ENCODE peak calls at places on chromosome 14, in seven cellular contexts. One of them, this sample, is unnamed.

GRCh38 chr14:71400821-71401447 is 493.7 kb downstream of the PCNX1 start:
- DNase-seq in PC-3: no peak
- DNase-seq in T-helper 9 cell: no peak
- DNase-seq in DMS53: no peak
- DNase-seq in mucosa of gallbladder: no peak
- DNase-seq in lung microvascular endothelial cell: no peak
- DNase-seq in cardiac fibroblast: peak; percentile 41
- DNase-seq in this sample: peak; percentile 71

GRCh38 chr14:70011708-70012107 is 132.5 kb downstream of the SMOC1 start:
- DNase-seq in PC-3: no peak
- DNase-seq in T-helper 9 cell: no peak
- DNase-seq in DMS53: no peak
- DNase-seq in mucosa of gallbladder: no peak
- DNase-seq in lung microvascular endothelial cell: no peak
- DNase-seq in cardiac fibroblast: no peak
- DNase-seq in this sample: no peak

GRCh38 chr14:69259531-69260245 is at the start of gene GALNT16:
- DNase-seq in PC-3: no peak
- DNase-seq in T-helper 9 cell: no peak
- DNase-seq in DMS53: peak; percentile 51
- DNase-seq in mucosa of gallbladder: no peak
- DNase-seq in lung microvascular endothelial cell: peak; percentile 46
- DNase-seq in cardiac fibroblast: peak; percentile 27
- DNase-seq in this sample: no peak

GRCh38 chr14:64201931-64202330 is 92.2 kb downstream of the ESR2 start:
- DNase-seq in PC-3: no peak
- DNase-seq in T-helper 9 cell: no peak
- DNase-seq in DMS53: no peak
- DNase-seq in mucosa of gallbladder: no peak
- DNase-seq in lung microvascular endothelial cell: no peak
- DNase-seq in cardiac fibroblast: no peak
- DNase-seq in this sample: no peak

GRCh38 chr14:90756755-90757345 is 59.4 kb downstream of the TTC7B start:
- DNase-seq in PC-3: no peak
- DNase-seq in T-helper 9 cell: no peak
- DNase-seq in DMS53: no peak
- DNase-seq in mucosa of gallbladder: no peak
- DNase-seq in lung microvascular endothelial cell: peak; percentile 15
- DNase-seq in cardiac fibroblast: no peak
- DNase-seq in this sample: no peak

GRCh38 chr14:98704441-98704840 is 567.6 kb downstream of the BCL11B start:
- DNase-seq in PC-3: no peak
- DNase-seq in T-helper 9 cell: peak; percentile 2
- DNase-seq in DMS53: no peak
- DNase-seq in mucosa of gallbladder: no peak
- DNase-seq in lung microvascular endothelial cell: no peak
- DNase-seq in cardiac fibroblast: no peak
- DNase-seq in this sample: no peak

GRCh38 chr14:74835607-74836250 is 40.2 kb downstream of the PROX2 start:
- DNase-seq in PC-3: no peak
- DNase-seq in T-helper 9 cell: no peak
- DNase-seq in DMS53: no peak
- DNase-seq in mucosa of gallbladder: no peak
- DNase-seq in lung microvascular endothelial cell: no peak
- DNase-seq in cardiac fibroblast: no peak
- DNase-seq in this sample: no peak

GRCh38 chr14:103641181-103641580 is 12.2 kb downstream of the KLC1 start:
- DNase-seq in PC-3: peak; percentile 64
- DNase-seq in T-helper 9 cell: no peak
- DNase-seq in DMS53: no peak
- DNase-seq in mucosa of gallbladder: no peak
- DNase-seq in lung microvascular endothelial cell: no peak
- DNase-seq in cardiac fibroblast: no peak
- DNase-seq in this sample: peak; percentile 54

GRCh38 chr14:100857196-100857922 is 31.4 kb downstream of the MEG3 start:
- DNase-seq in PC-3: no peak
- DNase-seq in T-helper 9 cell: no peak
- DNase-seq in DMS53: no peak
- DNase-seq in mucosa of gallbladder: no peak
- DNase-seq in lung microvascular endothelial cell: no peak
- DNase-seq in cardiac fibroblast: no peak
- DNase-seq in this sample: no peak

GRCh38 chr14:58796636-58797429 is 159.1 kb downstream of the DACT1 start:
- DNase-seq in PC-3: peak; percentile 62
- DNase-seq in T-helper 9 cell: no peak
- DNase-seq in DMS53: peak; percentile 59
- DNase-seq in mucosa of gallbladder: no peak
- DNase-seq in lung microvascular endothelial cell: peak; percentile 3
- DNase-seq in cardiac fibroblast: no peak
- DNase-seq in this sample: peak; percentile 15

GRCh38 chr14:38211258-38211735 is 3.6 kb downstream of the SSTR1 start:
- DNase-seq in PC-3: no peak
- DNase-seq in T-helper 9 cell: no peak
- DNase-seq in DMS53: peak; percentile 58
- DNase-seq in mucosa of gallbladder: no peak
- DNase-seq in lung microvascular endothelial cell: no peak
- DNase-seq in cardiac fibroblast: peak; percentile 7
- DNase-seq in this sample: no peak

GRCh38 chr14:64636208-64636979 is 67.8 kb upstream of the PLEKHG3 start:
- DNase-seq in PC-3: peak; percentile 87
- DNase-seq in T-helper 9 cell: peak; percentile 66
- DNase-seq in DMS53: peak; percentile 78
- DNase-seq in mucosa of gallbladder: peak; percentile 69
- DNase-seq in lung microvascular endothelial cell: peak; percentile 78
- DNase-seq in cardiac fibroblast: peak; percentile 79
- DNase-seq in this sample: peak; percentile 46

GRCh38 chr14:50822501-50823042 is 8.4 kb downstream of the NIN start:
- DNase-seq in PC-3: no peak
- DNase-seq in T-helper 9 cell: no peak
- DNase-seq in DMS53: no peak
- DNase-seq in mucosa of gallbladder: no peak
- DNase-seq in lung microvascular endothelial cell: no peak
- DNase-seq in cardiac fibroblast: no peak
- DNase-seq in this sample: peak; percentile 15

GRCh38 chr14:32192712-32193373 is 9.0 kb upstream of the RNU6-7 start:
- DNase-seq in PC-3: no peak
- DNase-seq in T-helper 9 cell: no peak
- DNase-seq in DMS53: no peak
- DNase-seq in mucosa of gallbladder: no peak
- DNase-seq in lung microvascular endothelial cell: no peak
- DNase-seq in cardiac fibroblast: no peak
- DNase-seq in this sample: no peak

GRCh38 chr14:103684871-103685270 is 30.4 kb downstream of the XRCC3 start:
- DNase-seq in PC-3: no peak
- DNase-seq in T-helper 9 cell: no peak
- DNase-seq in DMS53: no peak
- DNase-seq in mucosa of gallbladder: no peak
- DNase-seq in lung microvascular endothelial cell: no peak
- DNase-seq in cardiac fibroblast: no peak
- DNase-seq in this sample: no peak

GRCh38 chr14:38662781-38663180 is 406.9 kb upstream of the CLEC14A start:
- DNase-seq in PC-3: peak; percentile 16
- DNase-seq in T-helper 9 cell: no peak
- DNase-seq in DMS53: no peak
- DNase-seq in mucosa of gallbladder: no peak
- DNase-seq in lung microvascular endothelial cell: no peak
- DNase-seq in cardiac fibroblast: no peak
- DNase-seq in this sample: no peak

GRCh38 chr14:21723431-21724045 is 49.9 kb upstream of the OR4E1 start:
- DNase-seq in PC-3: peak; percentile 32
- DNase-seq in T-helper 9 cell: peak; percentile 14
- DNase-seq in DMS53: peak; percentile 60
- DNase-seq in mucosa of gallbladder: no peak
- DNase-seq in lung microvascular endothelial cell: no peak
- DNase-seq in cardiac fibroblast: no peak
- DNase-seq in this sample: peak; percentile 8

GRCh38 chr14:72516936-72517408 is 376.9 kb downstream of the DPF3 start:
- DNase-seq in PC-3: peak; percentile 95
- DNase-seq in T-helper 9 cell: peak; percentile 59
- DNase-seq in DMS53: peak; percentile 62
- DNase-seq in mucosa of gallbladder: peak; percentile 74
- DNase-seq in lung microvascular endothelial cell: peak; percentile 86
- DNase-seq in cardiac fibroblast: peak; percentile 91
- DNase-seq in this sample: peak; percentile 61

GRCh38 chr14:59098377-59098776 is 90.1 kb upstream of the DAAM1 start:
- DNase-seq in PC-3: peak; percentile 91
- DNase-seq in T-helper 9 cell: no peak
- DNase-seq in DMS53: no peak
- DNase-seq in mucosa of gallbladder: no peak
- DNase-seq in lung microvascular endothelial cell: no peak
- DNase-seq in cardiac fibroblast: peak; percentile 76
- DNase-seq in this sample: peak; percentile 93

GRCh38 chr14:71130491-71131179 is 223.4 kb downstream of the PCNX1 start:
- DNase-seq in PC-3: peak; percentile 81
- DNase-seq in T-helper 9 cell: no peak
- DNase-seq in DMS53: no peak
- DNase-seq in mucosa of gallbladder: no peak
- DNase-seq in lung microvascular endothelial cell: peak; percentile 10
- DNase-seq in cardiac fibroblast: peak; percentile 85
- DNase-seq in this sample: peak; percentile 57

GRCh38 chr14:51929156-51929555 is 60.2 kb upstream of the RTRAF start:
- DNase-seq in PC-3: no peak
- DNase-seq in T-helper 9 cell: no peak
- DNase-seq in DMS53: no peak
- DNase-seq in mucosa of gallbladder: no peak
- DNase-seq in lung microvascular endothelial cell: peak; percentile 1
- DNase-seq in cardiac fibroblast: peak; percentile 36
- DNase-seq in this sample: no peak

GRCh38 chr14:62462996-62463395 is 582.3 kb downstream of the KCNH5 start:
- DNase-seq in PC-3: no peak
- DNase-seq in T-helper 9 cell: no peak
- DNase-seq in DMS53: no peak
- DNase-seq in mucosa of gallbladder: no peak
- DNase-seq in lung microvascular endothelial cell: no peak
- DNase-seq in cardiac fibroblast: no peak
- DNase-seq in this sample: peak; percentile 20

GRCh38 chr14:101186544-101186943 is 283.0 kb upstream of the RTL1 start:
- DNase-seq in PC-3: no peak
- DNase-seq in T-helper 9 cell: no peak
- DNase-seq in DMS53: no peak
- DNase-seq in mucosa of gallbladder: no peak
- DNase-seq in lung microvascular endothelial cell: no peak
- DNase-seq in cardiac fibroblast: no peak
- DNase-seq in this sample: no peak

GRCh38 chr14:92584856-92585255 is 71.3 kb downstream of the RIN3 start:
- DNase-seq in PC-3: no peak
- DNase-seq in T-helper 9 cell: no peak
- DNase-seq in DMS53: no peak
- DNase-seq in mucosa of gallbladder: no peak
- DNase-seq in lung microvascular endothelial cell: no peak
- DNase-seq in cardiac fibroblast: peak; percentile 46
- DNase-seq in this sample: no peak

GRCh38 chr14:102949062-102949800 is 26.8 kb downstream of the AMN start:
- DNase-seq in PC-3: peak; percentile 9
- DNase-seq in T-helper 9 cell: no peak
- DNase-seq in DMS53: peak; percentile 7
- DNase-seq in mucosa of gallbladder: no peak
- DNase-seq in lung microvascular endothelial cell: no peak
- DNase-seq in cardiac fibroblast: no peak
- DNase-seq in this sample: no peak

GRCh38 chr14:72906316-72906715 is 12.4 kb upstream of the DPF3 start:
- DNase-seq in PC-3: peak; percentile 27
- DNase-seq in T-helper 9 cell: no peak
- DNase-seq in DMS53: no peak
- DNase-seq in mucosa of gallbladder: no peak
- DNase-seq in lung microvascular endothelial cell: no peak
- DNase-seq in cardiac fibroblast: peak; percentile 75
- DNase-seq in this sample: no peak

GRCh38 chr14:103656031-103656757 is 27.2 kb downstream of the KLC1 start:
- DNase-seq in PC-3: no peak
- DNase-seq in T-helper 9 cell: no peak
- DNase-seq in DMS53: no peak
- DNase-seq in mucosa of gallbladder: no peak
- DNase-seq in lung microvascular endothelial cell: no peak
- DNase-seq in cardiac fibroblast: no peak
- DNase-seq in this sample: no peak

GRCh38 chr14:64812412-64812811 is 67.3 kb downstream of the SPTB start:
- DNase-seq in PC-3: no peak
- DNase-seq in T-helper 9 cell: peak; percentile 34
- DNase-seq in DMS53: peak; percentile 95
- DNase-seq in mucosa of gallbladder: peak; percentile 54
- DNase-seq in lung microvascular endothelial cell: no peak
- DNase-seq in cardiac fibroblast: no peak
- DNase-seq in this sample: peak; percentile 64

GRCh38 chr14:31025335-31026075 is at the start of gene AP4S1:
- DNase-seq in PC-3: peak; percentile 13
- DNase-seq in T-helper 9 cell: peak; percentile 39
- DNase-seq in DMS53: peak; percentile 58
- DNase-seq in mucosa of gallbladder: peak; percentile 23
- DNase-seq in lung microvascular endothelial cell: peak; percentile 40
- DNase-seq in cardiac fibroblast: no peak
- DNase-seq in this sample: no peak

GRCh38 chr14:93926209-93926872 is 803 bp upstream of the FAM181A start:
- DNase-seq in PC-3: no peak
- DNase-seq in T-helper 9 cell: no peak
- DNase-seq in DMS53: peak; percentile 33
- DNase-seq in mucosa of gallbladder: no peak
- DNase-seq in lung microvascular endothelial cell: no peak
- DNase-seq in cardiac fibroblast: no peak
- DNase-seq in this sample: no peak

GRCh38 chr14:22226381-22226780 is 362.6 kb downstream of the DAD1 start:
- DNase-seq in PC-3: peak; percentile 77
- DNase-seq in T-helper 9 cell: no peak
- DNase-seq in DMS53: peak; percentile 10
- DNase-seq in mucosa of gallbladder: no peak
- DNase-seq in lung microvascular endothelial cell: no peak
- DNase-seq in cardiac fibroblast: no peak
- DNase-seq in this sample: peak; percentile 46

GRCh38 chr14:51677276-51677675 is 25.6 kb downstream of the FRMD6 start:
- DNase-seq in PC-3: no peak
- DNase-seq in T-helper 9 cell: no peak
- DNase-seq in DMS53: no peak
- DNase-seq in mucosa of gallbladder: no peak
- DNase-seq in lung microvascular endothelial cell: no peak
- DNase-seq in cardiac fibroblast: peak; percentile 74
- DNase-seq in this sample: no peak

GRCh38 chr14:87109271-87109670 is 883.7 kb downstream of the GALC start:
- DNase-seq in PC-3: no peak
- DNase-seq in T-helper 9 cell: no peak
- DNase-seq in DMS53: no peak
- DNase-seq in mucosa of gallbladder: no peak
- DNase-seq in lung microvascular endothelial cell: no peak
- DNase-seq in cardiac fibroblast: no peak
- DNase-seq in this sample: no peak

GRCh38 chr14:100589071-100589759 is 2.0 kb upstream of the BEGAIN start:
- DNase-seq in PC-3: no peak
- DNase-seq in T-helper 9 cell: no peak
- DNase-seq in DMS53: no peak
- DNase-seq in mucosa of gallbladder: no peak
- DNase-seq in lung microvascular endothelial cell: no peak
- DNase-seq in cardiac fibroblast: no peak
- DNase-seq in this sample: no peak